ENCODE peak calls at places on chromosomes 16 and 17, in nine cellular contexts. One of them, this sample, is unnamed.

GRCh38 chr17:38333635-38334295 is 10.0 kb downstream of the GPR179 start:
- DNase-seq in RWPE1: no peak
- DNase-seq in Ammon's horn: no peak
- DNase-seq in LHCN-M2: peak
- DNase-seq in amniotic epithelial cell: no peak
- DNase-seq in NCI-H1105 treated with DMSO at 0.1 percent for 48 hours: peak
- DNase-seq in AG09309: no peak
- DNase-seq in GM13977: peak
- DNase-seq in GM23248: peak
- DNase-seq in this sample: peak

GRCh38 chr17:77881545-77881944 is 77.0 kb upstream of the TNRC6C start:
- DNase-seq in RWPE1: no peak
- DNase-seq in Ammon's horn: peak
- DNase-seq in LHCN-M2: peak
- DNase-seq in amniotic epithelial cell: peak
- DNase-seq in NCI-H1105 treated with DMSO at 0.1 percent for 48 hours: no peak
- DNase-seq in AG09309: peak
- DNase-seq in GM13977: peak
- DNase-seq in GM23248: peak
- DNase-seq in this sample: peak

GRCh38 chr17:55264640-55265298 is at the start of gene HLF:
- DNase-seq in RWPE1: peak
- DNase-seq in Ammon's horn: peak
- DNase-seq in LHCN-M2: peak
- DNase-seq in amniotic epithelial cell: peak
- DNase-seq in NCI-H1105 treated with DMSO at 0.1 percent for 48 hours: peak
- DNase-seq in AG09309: no peak
- DNase-seq in GM13977: peak
- DNase-seq in GM23248: peak
- DNase-seq in this sample: peak

GRCh38 chr17:82200743-82201497 is 11.7 kb downstream of the CCDC57 start:
- DNase-seq in RWPE1: no peak
- DNase-seq in Ammon's horn: no peak
- DNase-seq in LHCN-M2: no peak
- DNase-seq in amniotic epithelial cell: peak
- DNase-seq in NCI-H1105 treated with DMSO at 0.1 percent for 48 hours: no peak
- DNase-seq in AG09309: no peak
- DNase-seq in GM13977: no peak
- DNase-seq in GM23248: no peak
- DNase-seq in this sample: no peak

GRCh38 chr16:29114476-29115012 is 129.7 kb downstream of the LAT start:
- DNase-seq in RWPE1: no peak
- DNase-seq in Ammon's horn: no peak
- DNase-seq in LHCN-M2: no peak
- DNase-seq in amniotic epithelial cell: no peak
- DNase-seq in NCI-H1105 treated with DMSO at 0.1 percent for 48 hours: no peak
- DNase-seq in AG09309: no peak
- DNase-seq in GM13977: no peak
- DNase-seq in GM23248: no peak
- DNase-seq in this sample: no peak

GRCh38 chr16:84940670-84941551 is 70.4 kb downstream of the ZDHHC7 start:
- DNase-seq in RWPE1: no peak
- DNase-seq in Ammon's horn: no peak
- DNase-seq in LHCN-M2: no peak
- DNase-seq in amniotic epithelial cell: no peak
- DNase-seq in NCI-H1105 treated with DMSO at 0.1 percent for 48 hours: no peak
- DNase-seq in AG09309: peak
- DNase-seq in GM13977: no peak
- DNase-seq in GM23248: peak
- DNase-seq in this sample: no peak

GRCh38 chr17:6713130-6713917 is at the start of gene SLC13A5:
- DNase-seq in RWPE1: no peak
- DNase-seq in Ammon's horn: peak
- DNase-seq in LHCN-M2: no peak
- DNase-seq in amniotic epithelial cell: peak
- DNase-seq in NCI-H1105 treated with DMSO at 0.1 percent for 48 hours: peak
- DNase-seq in AG09309: no peak
- DNase-seq in GM13977: peak
- DNase-seq in GM23248: peak
- DNase-seq in this sample: no peak

GRCh38 chr16:28537076-28537475 is 1.7 kb downstream of the NUPR1 start:
- DNase-seq in RWPE1: peak
- DNase-seq in Ammon's horn: no peak
- DNase-seq in LHCN-M2: no peak
- DNase-seq in amniotic epithelial cell: no peak
- DNase-seq in NCI-H1105 treated with DMSO at 0.1 percent for 48 hours: no peak
- DNase-seq in AG09309: no peak
- DNase-seq in GM13977: no peak
- DNase-seq in GM23248: no peak
- DNase-seq in this sample: no peak

GRCh38 chr17:74271281-74271680 is 2.8 kb upstream of the DNAI2 start:
- DNase-seq in RWPE1: no peak
- DNase-seq in Ammon's horn: no peak
- DNase-seq in LHCN-M2: no peak
- DNase-seq in amniotic epithelial cell: no peak
- DNase-seq in NCI-H1105 treated with DMSO at 0.1 percent for 48 hours: no peak
- DNase-seq in AG09309: no peak
- DNase-seq in GM13977: no peak
- DNase-seq in GM23248: no peak
- DNase-seq in this sample: no peak